ENCODE peak calls at places on chromosomes 16 and 17, in four cellular contexts. O is AG09309, P is BJ, U is heart right ventricle. S is an unnamed sample.

GRCh38 chr16:48918520-48919258 is 308.7 kb upstream of the N4BP1 start:
- DNase-seq in U (no peak), P (no peak), O (no peak), S (no peak)

GRCh38 chr17:29136998-29137730 is 43.0 kb downstream of the MYO18A start:
- DNase-seq in U (no peak), P (no peak), O (no peak), S (no peak)

GRCh38 chr16:6016530-6017184 is 919.1 kb upstream of the EEF2KMT start:
- DNase-seq in U (no peak), P (no peak), O (no peak), S (peak; percentile 6)

GRCh38 chr17:58294034-58294433 is 13.3 kb upstream of the MPO start:
- DNase-seq in O (no peak), U (no peak), P (no peak), S (no peak)

GRCh38 chr17:61684818-61685217 is 93.8 kb upstream of the NACA2 start:
- DNase-seq in P (no peak), O (no peak), U (no peak), S (no peak)

GRCh38 chr16:49682577-49683165 is 173.2 kb downstream of the ZNF423 start:
- DNase-seq in P (no peak), U (no peak), O (no peak), S (no peak)

GRCh38 chr17:79258042-79258441 is 183.4 kb downstream of the ENGASE start:
- DNase-seq in U (no peak), O (no peak), P (no peak), S (no peak)

GRCh38 chr17:63439682-63440081 is 6.4 kb downstream of the CYB561 start:
- DNase-seq in O (peak; percentile 55), P (peak; percentile 21), U (no peak), S (no peak)

GRCh38 chr17:31433091-31433790 is 41.8 kb downstream of the RAB11FIP4 start:
- DNase-seq in O (no peak), U (no peak), P (no peak), S (no peak)

GRCh38 chr17:80287806-80288579 is 27.3 kb downstream of the RNF213 start:
- DNase-seq in O (no peak), U (no peak), P (no peak), S (no peak)

GRCh38 chr17:65181237-65182061 is 44.3 kb downstream of the RGS9 start:
- DNase-seq in P (no peak), U (no peak), O (no peak), S (no peak)

GRCh38 chr17:17361543-17362511 is 58.7 kb downstream of the NT5M start:
- DNase-seq in U (peak; percentile 50), O (no peak), P (no peak), S (no peak)

GRCh38 chr16:21950782-21951521 is 2.2 kb upstream of the UQCRC2 start:
- DNase-seq in U (no peak), O (no peak), P (no peak), S (no peak)

GRCh38 chr16:68236804-68237242 is 896 bp upstream of the ESRP2 start:
- DNase-seq in P (no peak), U (no peak), O (no peak), S (no peak)

GRCh38 chr17:77842148-77842905 is 116.2 kb upstream of the TNRC6C start:
- DNase-seq in O (no peak), U (no peak), P (no peak), S (no peak)

GRCh38 chr17:83057397-83057761 is 22.0 kb upstream of the METRNL start:
- DNase-seq in P (no peak), U (no peak), O (no peak), S (no peak)

GRCh38 chr17:66351053-66351452 is 48.6 kb downstream of the PRKCA start:
- DNase-seq in P (no peak), U (peak; percentile 33), O (no peak), S (no peak)

DNA sequence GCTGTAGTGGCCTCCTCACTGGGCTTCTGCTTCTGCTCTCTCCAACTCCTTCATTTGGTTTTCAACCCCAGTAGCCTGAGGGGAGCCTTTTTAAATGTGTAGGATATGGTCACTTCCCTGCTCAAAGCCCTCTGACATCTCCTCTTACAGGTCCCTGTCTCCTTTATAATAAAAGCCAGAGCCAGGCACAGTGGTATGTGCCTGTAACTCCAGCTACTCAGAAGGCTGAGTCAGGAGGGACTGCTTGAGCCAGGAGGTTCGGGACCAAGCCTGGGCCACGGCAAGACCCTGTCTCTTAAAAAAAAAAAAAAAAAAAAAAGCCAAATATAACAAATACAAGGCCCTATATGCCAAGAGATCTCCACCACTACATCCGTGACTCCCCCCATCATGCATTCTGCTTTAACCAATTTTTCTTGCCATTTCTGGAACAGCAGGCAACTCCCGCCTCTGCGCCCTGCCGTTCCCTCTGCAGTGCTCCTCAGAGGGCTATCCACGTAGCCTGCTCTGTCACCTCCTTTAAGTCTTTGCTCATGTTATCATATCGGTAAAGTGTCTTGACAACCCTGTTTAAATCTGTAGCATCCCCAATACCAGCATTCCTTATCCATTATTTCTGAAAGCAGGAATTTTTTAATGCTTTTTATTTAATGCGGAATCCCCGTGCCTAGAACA is 9.4 kb downstream of the ZNF771 start:
- DNase-seq in P (no peak), O (no peak), U (no peak), S (no peak)
- H3K4me3 ChIP-seq in P (peak overlapping the region; percentile 53), O (peak overlapping the region; percentile 44), U (no peak overlapping the region), S (peak overlapping the region; percentile 43)

DNA sequence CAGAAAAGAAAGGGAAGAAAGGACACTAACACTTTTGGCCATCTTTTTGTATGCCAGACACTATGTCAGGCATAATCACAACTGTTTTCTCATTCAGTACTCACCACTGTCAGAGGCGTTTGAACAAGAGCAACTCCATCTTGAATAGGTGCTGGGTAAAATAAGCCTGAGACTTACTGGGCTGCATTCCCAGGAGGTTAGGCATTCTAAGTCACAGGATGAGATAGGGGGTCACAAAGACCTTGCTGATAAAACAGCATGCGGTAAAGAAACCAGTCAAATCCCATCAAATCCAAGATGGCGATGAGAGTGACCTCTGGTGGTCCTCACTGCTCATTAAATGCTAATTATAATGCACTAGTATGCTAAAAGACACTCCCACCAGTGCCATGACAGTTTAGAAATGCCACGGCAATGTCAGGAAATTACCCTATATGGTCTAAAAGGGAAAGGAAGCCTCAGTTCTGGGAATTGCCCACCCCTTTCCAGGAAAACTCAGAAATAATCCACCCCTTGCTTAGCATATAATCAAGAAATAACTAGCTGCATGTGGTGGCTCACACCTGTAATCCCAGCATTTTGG is 14.9 kb upstream of the LYRM9 start:
- DNase-seq in P (no peak), U (no peak), O (no peak), S (no peak)
- TF ChIP-seq CTCF in P (no peak), U (no peak), O (no peak), S (no peak)

GRCh38 chr16:51132484-51132883 is 18.6 kb downstream of the SALL1 start:
- DNase-seq in P (no peak), O (no peak), U (no peak), S (no peak)

GRCh38 chr16:51134876-51135275 is 16.2 kb downstream of the SALL1 start:
- DNase-seq in O (no peak), U (no peak), P (no peak), S (no peak)

GRCh38 chr16:51133130-51133529 is 17.9 kb downstream of the SALL1 start:
- DNase-seq in U (no peak), P (no peak), O (no peak), S (no peak)

GRCh38 chr16:51133691-51134090 is 17.4 kb downstream of the SALL1 start:
- DNase-seq in O (no peak), P (no peak), U (no peak), S (no peak)

GRCh38 chr16:51134269-51134812 is 16.7 kb downstream of the SALL1 start:
- DNase-seq in O (no peak), P (no peak), U (no peak), S (no peak)
- H3K4me3 ChIP-seq in O (no peak overlapping the region), P (no peak overlapping the region), U (no peak overlapping the region), S (no peak overlapping the region)

DNA sequence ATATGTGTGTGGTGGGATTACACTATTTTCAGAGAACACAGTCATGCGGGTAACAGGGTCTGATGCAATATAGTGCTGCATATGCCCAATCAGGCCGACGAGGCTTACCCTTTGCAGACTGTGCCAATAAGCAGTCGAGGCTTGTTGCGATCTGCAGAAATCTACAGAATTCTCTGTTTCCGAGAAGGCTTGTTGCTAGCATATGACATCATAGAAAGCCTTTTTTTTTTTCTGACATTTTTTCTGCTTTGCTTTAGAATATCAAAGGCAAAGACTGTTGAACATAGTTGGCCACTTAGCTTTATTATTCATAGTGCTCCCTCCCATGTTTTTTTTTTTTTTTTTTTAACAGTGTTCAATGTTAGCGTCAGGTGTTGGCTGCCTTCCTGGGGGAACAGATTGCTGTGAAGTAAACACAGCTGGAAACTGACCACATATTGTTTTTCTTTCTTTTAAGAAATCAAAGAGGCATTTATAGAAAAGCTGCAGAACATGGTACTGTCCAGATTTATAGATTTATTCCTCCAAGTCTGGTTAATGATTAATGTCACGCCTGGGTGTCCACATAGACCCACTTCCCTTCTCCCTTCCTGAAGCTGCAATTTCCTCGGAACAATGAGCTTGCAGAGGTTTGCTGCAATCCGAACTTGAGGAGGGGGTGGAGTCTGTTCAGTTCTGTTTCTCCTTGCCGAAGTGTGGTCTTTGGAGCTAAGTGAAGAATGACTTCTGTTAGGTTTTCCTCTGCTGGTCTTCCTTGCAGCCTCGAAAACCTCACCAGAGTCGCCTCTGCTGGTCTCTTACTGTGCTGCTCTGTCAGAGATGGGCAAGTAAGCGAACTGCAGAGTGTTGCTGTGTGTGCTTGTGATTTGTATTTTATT is 87.3 kb downstream of the MAP2K6 start:
- DNase-seq in O (no peak), U (no peak), P (peak; percentile 29), S (peak; percentile 55)
- TF ChIP-seq CTCF in O (no peak), U (no peak), P (peak; percentile 13), S (no peak)

GRCh38 chr16:10678655-10679054 is 16.1 kb downstream of the TEKT5 start:
- DNase-seq in P (no peak), U (no peak), O (no peak), S (no peak)
- H3K4me3 ChIP-seq in P (no peak overlapping the region), U (no peak overlapping the region), O (no peak overlapping the region), S (no peak overlapping the region)